ENCODE peak calls at places on chromosomes 4 and X, in six cellular contexts. F, D, X, Y, S and J are unnamed samples. For H3K27me3, the result is how much of the 10 kb centered on the place peaks cover.

GRCh38 chr4:4277531-4277930 is 12.4 kb downstream of the LYAR start:
- DNase-seq in F (no peak), D (no peak), X (no peak), Y (no peak), S (no peak), J (no peak)

GRCh38 chr4:61663310-61663709 is 463.2 kb downstream of the ADGRL3 start:
- DNase-seq in F (no peak), D (no peak), X (no peak), Y (no peak), S (no peak), J (no peak)

GRCh38 chr4:27791640-27792039 is 931.0 kb downstream of the STIM2 start:
- DNase-seq in F (no peak), D (no peak), X (no peak), Y (no peak), S (no peak), J (no peak)

GRCh38 chr4:132910226-132910748 is 238.8 kb upstream of the PCDH10 start:
- DNase-seq in F (no peak), D (no peak), X (no peak), Y (no peak), S (no peak), J (no peak)

GRCh38 chrX:152865232-152865920 is 32.5 kb upstream of the ZNF185 start:
- DNase-seq in F (peak), D (peak), X (no peak), Y (peak), S (no peak), J (no peak)

GRCh38 chr4:181224826-181225225 is 1018.4 kb upstream of the TENM3 start:
- DNase-seq in F (no peak), D (no peak), X (no peak), Y (no peak), S (no peak), J (no peak)

GRCh38 chr4:75037253-75037652 is 104.3 kb downstream of the PARM1 start:
- DNase-seq in F (no peak), D (no peak), X (no peak), Y (no peak), S (no peak), J (no peak)

GRCh38 chrX:13662537-13662841 is 9.5 kb downstream of the TCEANC start:
- DNase-seq in F (no peak), D (no peak), X (no peak), Y (no peak), S (no peak), J (no peak)

GRCh38 chrX:136176399-136176825 is 29.1 kb downstream of the FHL1 start:
- DNase-seq in F (no peak), D (peak), X (no peak), Y (no peak), S (no peak), J (no peak)

GRCh38 chr4:183758006-183758734 is 99.1 kb downstream of the TRAPPC11 start:
- DNase-seq in F (peak), D (no peak), X (peak), Y (peak), S (peak), J (peak)

GRCh38 chrX:65990702-65991101 is 49.2 kb downstream of the VSIG4 start:
- DNase-seq in F (no peak), D (no peak), X (no peak), Y (no peak), S (no peak), J (no peak)

GRCh38 chr4:155705664-155706063 is 39.0 kb downstream of the GUCY1A1 start:
- DNase-seq in F (no peak), D (no peak), X (no peak), Y (no peak), S (no peak), J (no peak)

GRCh38 chr4:86441175-86441960 is 81.5 kb upstream of the MAPK10 start:
- DNase-seq in F (no peak), D (no peak), X (no peak), Y (no peak), S (no peak), J (no peak)

GRCh38 chr4:118265312-118266144 is 87.3 kb downstream of the PRSS12 start:
- DNase-seq in F (no peak), D (no peak), X (no peak), Y (peak), S (no peak), J (no peak)

GRCh38 chr4:68434836-68435235 is 12.4 kb upstream of the TMPRSS11E start:
- DNase-seq in F (no peak), D (no peak), X (no peak), Y (no peak), S (no peak), J (no peak)

GRCh38 chrX:125953769-125954168 is 212.3 kb downstream of the DCAF12L2 start:
- DNase-seq in F (no peak), D (no peak), X (no peak), Y (no peak), S (no peak), J (no peak)

GRCh38 chr4:32393806-32394205 is 1673.6 kb downstream of the PCDH7 start:
- DNase-seq in F (no peak), D (no peak), X (no peak), Y (no peak), S (no peak), J (no peak)

GRCh38 chr4:180827193-180827592 is 1416.0 kb upstream of the TENM3 start:
- DNase-seq in F (no peak), D (no peak), X (no peak), Y (peak), S (no peak), J (no peak)

GRCh38 chr4:25635501-25635900 is 20.1 kb upstream of the SLC34A2 start:
- DNase-seq in F (no peak), D (no peak), X (no peak), Y (no peak), S (no peak), J (no peak)

GRCh38 chrX:129728061-129728460 is 10.7 kb upstream of the XPNPEP2 start:
- DNase-seq in F (no peak), D (no peak), X (no peak), Y (no peak), S (no peak), J (no peak)

GRCh38 chr4:104420766-104421165 is 73.9 kb downstream of the CXXC4 start:
- DNase-seq in F (no peak), D (no peak), X (no peak), Y (no peak), S (no peak), J (no peak)

GRCh38 chr4:962231-963208 is 10.8 kb downstream of the DGKQ start:
- DNase-seq in F (no peak), D (peak), X (no peak), Y (no peak), S (no peak), J (no peak)

GRCh38 chr4:83364312-83364711 is 29.7 kb upstream of the HPSE start:
- DNase-seq in F (no peak), D (no peak), X (no peak), Y (no peak), S (no peak), J (no peak)

GRCh38 chr4:122898370-122899150 is 23.8 kb downstream of the NUDT6 start:
- DNase-seq in F (no peak), D (no peak), X (no peak), Y (no peak), S (no peak), J (no peak)

GRCh38 chrX:69027181-69028005 is 137.9 kb downstream of the PJA1 start:
- DNase-seq in F (no peak), D (no peak), X (no peak), Y (no peak), S (no peak), J (no peak)

GRCh38 chrX:9341305-9342201 is 123.3 kb upstream of the TBL1X start:
- DNase-seq in F (peak), D (peak), X (peak), Y (peak), S (peak), J (peak)

GRCh38 chr4:102196221-102196620 is 149.1 kb downstream of the SLC39A8 start:
- DNase-seq in F (no peak), D (no peak), X (no peak), Y (no peak), S (no peak), J (no peak)

GRCh38 chr4:71275570-71275969 is 63.2 kb upstream of the SLC4A4 start:
- DNase-seq in F (no peak), D (no peak), X (no peak), Y (no peak), S (no peak), J (no peak)

GRCh38 chrX:153773218-153773611 is 7.6 kb upstream of the SRPK3 start:
- DNase-seq in F (no peak), D (no peak), X (peak), Y (peak), S (no peak), J (no peak)

GRCh38 chr4:87011340-87012034 is 76.7 kb downstream of the AFF1 start:
- DNase-seq in F (no peak), D (no peak), X (no peak), Y (no peak), S (no peak), J (no peak)

GRCh38 chrX:136694491-136695087 is 46.6 kb downstream of the CD40LG start:
- DNase-seq in F (no peak), D (no peak), X (no peak), Y (no peak), S (no peak), J (no peak)

GRCh38 chrX:24117288-24117687 is 32.2 kb upstream of the ZFX start:
- DNase-seq in F (no peak), D (peak), X (no peak), Y (no peak), S (no peak), J (no peak)

GRCh38 chr4:137794779-137795178 is 262.5 kb upstream of the PCDH18 start:
- DNase-seq in F (no peak), D (no peak), X (no peak), Y (no peak), S (no peak), J (no peak)

GRCh38 chr4:8395504-8395903 is 45.0 kb downstream of the ACOX3 start:
- DNase-seq in F (no peak), D (no peak), X (peak), Y (no peak), S (no peak), J (no peak)

GRCh38 chr4:115234405-115235093 is 121.1 kb upstream of the NDST4 start:
- DNase-seq in F (no peak), D (no peak), X (no peak), Y (no peak), S (no peak), J (no peak)

GRCh38 chr4:161360982-161361381 is 802.8 kb downstream of the FSTL5 start:
- DNase-seq in F (no peak), D (no peak), X (no peak), Y (no peak), S (no peak), J (no peak)

GRCh38 chr4:10396181-10396580 is 61.0 kb downstream of the ZNF518B start:
- DNase-seq in F (no peak), D (no peak), X (no peak), Y (no peak), S (no peak), J (no peak)

GRCh38 chr4:11428701-11429571 is at the start of gene HS3ST1:
- DNase-seq in F (peak), D (peak), X (peak), Y (peak), S (peak), J (peak)

DNA sequence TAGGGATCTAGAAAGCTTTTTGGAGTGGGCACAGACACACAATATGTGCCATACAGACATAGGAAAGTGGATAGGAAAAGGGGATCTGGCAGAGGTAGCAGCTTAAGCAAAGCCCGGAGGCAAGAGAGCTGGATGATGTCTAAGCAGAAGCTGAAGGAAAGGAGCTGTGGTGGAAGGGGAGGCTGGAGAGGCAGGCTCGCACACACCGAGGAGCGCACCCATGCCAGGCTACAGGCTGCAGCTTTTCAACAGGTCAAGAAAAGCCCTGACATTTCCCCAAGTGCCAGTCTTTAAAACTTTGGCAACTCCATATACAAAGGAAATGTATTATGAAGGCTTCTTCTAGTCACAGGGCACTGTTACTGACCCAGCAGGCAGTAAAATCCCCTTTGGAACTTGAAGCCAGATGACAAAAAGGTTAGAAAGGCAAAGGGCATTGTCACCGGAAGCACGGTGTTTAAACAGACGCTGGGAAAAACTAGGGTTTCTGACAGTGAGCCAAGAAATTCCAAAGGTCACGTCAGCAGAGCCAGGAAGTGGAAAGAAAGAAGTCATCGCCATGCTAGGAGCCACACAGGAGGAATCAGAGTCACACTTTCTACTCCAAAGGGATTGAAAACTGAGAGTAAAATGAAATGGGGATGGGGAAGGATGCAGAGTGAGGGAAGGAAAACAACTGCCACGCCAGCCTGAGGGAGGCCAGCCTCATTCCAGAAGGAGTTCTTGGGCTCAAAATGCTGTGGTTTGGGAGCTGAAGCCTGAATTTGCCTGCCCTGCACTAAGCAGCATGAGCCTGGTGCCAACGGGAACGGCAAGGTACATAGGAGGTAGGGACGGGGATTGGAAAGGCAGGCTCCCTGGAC is 67.1 kb downstream of the SOWAHB start:
- DNase-seq in F (no peak), D (peak), X (no peak), Y (peak), S (no peak), J (peak)
- H3K4me3 ChIP-seq in F (no peak), D (no peak), X (no peak), Y (peak), S (peak), J (no peak)

GRCh38 chr4:54152846-54153600 is 53.1 kb downstream of the GSX2 start:
- DNase-seq in F (no peak), D (no peak), X (no peak), Y (no peak), S (no peak), J (no peak)
- H3K27me3 ChIP-seq in F (under half), D (under half), X (under half), Y (under half), S (under half), J (under half)

DNA sequence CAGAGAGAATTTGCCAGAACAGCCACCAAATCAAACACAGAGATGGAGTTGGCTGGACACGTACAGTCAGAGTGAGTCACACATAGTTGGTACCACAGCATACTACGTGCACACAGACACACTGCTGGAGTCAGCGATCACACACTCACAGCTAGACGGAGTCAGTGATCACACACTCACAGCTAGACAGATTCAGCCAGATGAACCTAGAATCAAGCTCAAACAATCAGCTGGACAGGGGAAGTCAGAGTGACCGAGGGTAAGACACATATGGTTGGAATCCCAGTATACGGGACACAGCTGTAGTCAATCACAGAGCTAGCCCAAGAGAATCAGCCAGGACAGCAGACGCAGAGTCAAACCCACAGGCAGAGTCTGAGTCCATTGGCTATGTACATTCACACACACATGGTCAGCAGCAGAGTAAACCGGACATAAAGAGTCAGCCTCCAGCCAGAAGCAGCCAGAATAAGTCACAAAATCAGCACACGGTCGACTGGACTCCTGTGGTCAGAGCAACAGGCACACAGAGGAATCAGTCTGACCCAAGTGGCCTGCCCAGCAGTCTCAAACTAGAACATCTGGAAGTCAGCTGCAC is 4.6 kb downstream of the SLC38A5 start:
- DNase-seq in F (no peak), D (no peak), X (peak), Y (no peak), S (no peak), J (no peak)
- H3K4me3 ChIP-seq in F (no peak), D (no peak), X (no peak), Y (no peak), S (no peak), J (no peak)

GRCh38 chrX:17206584-17206983 is 168.4 kb upstream of the NHS start:
- DNase-seq in F (no peak), D (no peak), X (no peak), Y (no peak), S (no peak), J (no peak)
- H3K27me3 ChIP-seq in F (under half), D (under half), X (under half), Y (under half), S (under half), J (under half)

GRCh38 chr4:140738111-140738510 is 18.1 kb downstream of the TBC1D9 start:
- DNase-seq in F (no peak), D (no peak), X (no peak), Y (no peak), S (no peak), J (no peak)

GRCh38 chr4:140742838-140743193 is 13.4 kb downstream of the TBC1D9 start:
- DNase-seq in F (no peak), D (no peak), X (no peak), Y (no peak), S (no peak), J (no peak)

GRCh38 chr4:140740906-140741670 is 15.1 kb downstream of the TBC1D9 start:
- DNase-seq in F (no peak), D (no peak), X (no peak), Y (no peak), S (no peak), J (no peak)

GRCh38 chr4:140739971-140740370 is 16.2 kb downstream of the TBC1D9 start:
- DNase-seq in F (no peak), D (no peak), X (no peak), Y (no peak), S (no peak), J (no peak)

GRCh38 chr4:140740422-140740821 is 15.8 kb downstream of the TBC1D9 start:
- DNase-seq in F (no peak), D (no peak), X (no peak), Y (no peak), S (no peak), J (no peak)
- H3K4me3 ChIP-seq in F (no peak), D (no peak), X (no peak), Y (no peak), S (no peak), J (no peak)

DNA sequence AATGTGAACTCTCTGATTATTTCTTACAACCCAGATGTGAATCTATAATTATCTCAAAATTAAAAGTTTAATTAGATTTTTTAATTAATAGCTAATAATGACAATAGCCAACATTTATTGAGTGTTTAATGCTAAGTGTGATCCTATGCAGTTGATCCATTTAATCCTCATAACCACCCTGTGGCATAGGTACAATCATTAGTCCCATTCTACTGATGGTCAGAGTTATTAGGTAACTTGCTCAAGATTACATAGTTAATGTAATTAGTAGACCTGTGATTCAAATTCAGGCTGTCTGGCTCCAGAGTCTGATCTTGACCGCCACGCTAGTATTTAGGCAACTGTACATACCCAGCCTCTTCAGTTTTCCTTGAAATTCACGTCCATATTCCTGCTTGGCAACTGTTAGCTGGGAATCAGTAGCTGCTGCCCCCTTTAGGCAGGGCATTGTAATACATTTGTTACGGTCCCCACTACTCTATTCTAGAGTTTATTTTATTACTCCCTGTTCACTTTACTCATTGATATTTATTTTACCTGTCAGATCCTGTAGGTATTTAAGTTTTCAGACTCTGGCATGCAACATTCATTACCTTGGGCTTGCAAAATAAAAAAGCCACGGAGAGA is 20.6 kb upstream of the TEC start:
- DNase-seq in F (no peak), D (no peak), X (no peak), Y (no peak), S (no peak), J (no peak)
- H3K27me3 ChIP-seq in F (under half), D (under half), X (under half), Y (under half), S (under half), J (under half)